ENCODE peak calls at places on chromosomes 11 and 22, in four cellular contexts. J is stomach, G is lung, F is ovary. Y is an unnamed sample.
A peak's percentile ranks its signal among the peaks of the same experiment; 100 is the strongest.

GRCh38 chr11:70397336-70397982 is 870 bp upstream of the CTTN start:
- DNase-seq in J (no peak), G (no peak), F (no peak), Y (peak; percentile 31)

GRCh38 chr11:19116315-19116970 is 525 bp upstream of the ZDHHC13 start:
- DNase-seq in J (no peak), G (no peak), F (no peak), Y (no peak)

GRCh38 chr11:23211221-23211620 is 350.9 kb upstream of the CCDC179 start:
- DNase-seq in J (no peak), G (no peak), F (no peak), Y (no peak)

GRCh38 chr11:79021601-79022000 is 419.2 kb downstream of the TENM4 start:
- DNase-seq in J (no peak), G (no peak), F (no peak), Y (no peak)

GRCh38 chr22:27883656-27884350 is 35.3 kb downstream of the PITPNB start:
- DNase-seq in J (no peak), G (no peak), F (no peak), Y (no peak)

GRCh38 chr11:67630943-67631331 is 1.2 kb upstream of the NUDT8 start:
- DNase-seq in J (no peak), G (no peak), F (no peak), Y (no peak)

GRCh38 chr22:35630891-35631290 is 13.8 kb upstream of the MB start:
- DNase-seq in J (no peak), G (no peak), F (no peak), Y (no peak)

GRCh38 chr11:58625826-58626460 is 3.5 kb downstream of the CNTF start:
- DNase-seq in J (no peak), G (no peak), F (no peak), Y (no peak)

GRCh38 chr11:28619870-28620540 is 511.8 kb downstream of the METTL15 start:
- DNase-seq in J (no peak), G (no peak), F (no peak), Y (no peak)

GRCh38 chr11:119624102-119624615 is 104.8 kb downstream of the NECTIN1 start:
- DNase-seq in J (no peak), G (no peak), F (no peak), Y (no peak)

GRCh38 chr22:30445438-30445936 is 19.9 kb downstream of the MTFP1 start:
- DNase-seq in J (no peak), G (no peak), F (no peak), Y (no peak)

GRCh38 chr22:33221566-33221965 is 163.4 kb upstream of the SYN3 start:
- DNase-seq in J (no peak), G (no peak), F (no peak), Y (no peak)

GRCh38 chr22:17795661-17796548 is 21.6 kb upstream of the BID start:
- DNase-seq in J (no peak), G (no peak), F (no peak), Y (no peak)

GRCh38 chr11:83054904-83055380 is 16.8 kb downstream of the RAB30 start:
- DNase-seq in J (no peak), G (no peak), F (no peak), Y (no peak)

GRCh38 chr11:79081441-79082124 is 359.2 kb downstream of the TENM4 start:
- DNase-seq in J (no peak), G (no peak), F (no peak), Y (no peak)

GRCh38 chr11:853682-854448 is 11.2 kb downstream of the TSPAN4 start:
- DNase-seq in J (no peak), G (no peak), F (no peak), Y (no peak)

GRCh38 chr11:75241906-75242644 is 1.5 kb downstream of the TPBGL start:
- DNase-seq in J (peak; percentile 11), G (no peak), F (no peak), Y (no peak)

GRCh38 chr11:72585762-72586590 is 88.2 kb downstream of the PDE2A start:
- DNase-seq in J (peak; percentile 80), G (peak; percentile 56), F (peak; percentile 75), Y (peak; percentile 83)

GRCh38 chr11:68837583-68838571 is 3.8 kb downstream of the CPT1A start:
- DNase-seq in J (no peak), G (no peak), F (no peak), Y (no peak)

GRCh38 chr11:1879941-1880720 is 11.6 kb downstream of the PRR33 start:
- DNase-seq in J (no peak), G (no peak), F (peak; percentile 75), Y (no peak)

GRCh38 chr11:3199537-3200295 is 18.9 kb downstream of the MRGPRG start:
- DNase-seq in J (no peak), G (no peak), F (no peak), Y (no peak)

GRCh38 chr11:106708348-106708747 is 309.9 kb downstream of the GUCY1A2 start:
- DNase-seq in J (no peak), G (no peak), F (no peak), Y (no peak)

GRCh38 chr22:21044931-21045584 is 688 bp upstream of the LRRC74B start:
- DNase-seq in J (no peak), G (no peak), F (no peak), Y (no peak)

GRCh38 chr22:45863981-45864751 is 112.8 kb downstream of the WNT7B start:
- DNase-seq in J (peak; percentile 77), G (peak; percentile 80), F (peak; percentile 44), Y (peak; percentile 60)

GRCh38 chr22:20156611-20157415 is 6.0 kb upstream of the CCDC188 start:
- DNase-seq in J (peak; percentile 93), G (peak; percentile 84), F (peak; percentile 90), Y (peak; percentile 84)

GRCh38 chr22:26398741-26399153 is 30.3 kb upstream of the ASPHD2 start:
- DNase-seq in J (peak; percentile 55), G (peak; percentile 36), F (peak; percentile 23), Y (peak; percentile 85)

GRCh38 chr11:66157182-66157864 is 87.3 kb downstream of the PACS1 start:
- DNase-seq in J (no peak), G (no peak), F (no peak), Y (no peak)

GRCh38 chr11:65953471-65953870 is 8.1 kb upstream of the SART1 start:
- DNase-seq in J (no peak), G (no peak), F (no peak), Y (no peak)

GRCh38 chr11:298406-299065 is 790 bp downstream of the IFITM5 start:
- DNase-seq in J (no peak), G (no peak), F (no peak), Y (no peak)

GRCh38 chr11:29321293-29322132 is 695.3 kb downstream of the KCNA4 start:
- DNase-seq in J (no peak), G (no peak), F (no peak), Y (no peak)

GRCh38 chr22:19626042-19626560 is 88.2 kb upstream of the SEPTIN5 start:
- DNase-seq in J (no peak), G (no peak), F (no peak), Y (no peak)

GRCh38 chr22:38033522-38034277 is 23.5 kb upstream of the PICK1 start:
- DNase-seq in J (no peak), G (no peak), F (no peak), Y (no peak)
- H3K27ac ChIP-seq in J (peak overlapping the region; percentile 64), G (no peak overlapping the region), F (no peak overlapping the region), Y (no peak overlapping the region)

DNA sequence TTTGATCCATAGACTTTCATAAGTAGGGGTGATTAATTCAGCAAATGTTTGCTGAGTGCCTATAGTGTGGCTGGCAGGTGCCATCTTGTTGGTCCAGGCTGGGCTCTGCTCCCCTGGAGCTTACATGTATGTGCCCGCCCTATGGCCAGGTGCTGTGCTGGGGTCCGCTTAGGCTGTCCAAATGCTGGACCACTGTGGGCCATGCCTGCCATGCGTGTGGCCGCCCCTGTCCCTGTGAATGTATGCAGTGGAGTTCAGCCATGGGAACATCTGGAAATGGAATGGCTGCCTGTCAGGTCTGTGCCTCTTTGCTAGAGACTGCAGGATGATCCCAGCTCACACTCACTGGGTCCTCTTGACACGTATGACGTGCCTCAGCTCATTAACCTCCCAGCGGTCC is 594.6 kb downstream of the TBC1D22A start:
- DNase-seq in J (no peak), G (no peak), F (no peak), Y (no peak)
- H3K9me3 ChIP-seq in J (peaks cover 6% of the 10 kb centered on the region), G (peaks cover 11% of the 10 kb centered on the region), F (no peaks in the 10 kb centered on the region), Y (no peaks in the 10 kb centered on the region)

GRCh38 chr11:9249252-9249651 is 15.9 kb downstream of the DENND5A start:
- DNase-seq in J (no peak), G (no peak), F (no peak), Y (no peak)
- H3K4me1 ChIP-seq in J (peaks cover 15% of the 10 kb centered on the region), G (peaks cover 10% of the 10 kb centered on the region), F (no peaks in the 10 kb centered on the region), Y (peaks cover 6% of the 10 kb centered on the region)

GRCh38 chr11:36149538-36150242 is 139.5 kb downstream of the COMMD9 start:
- DNase-seq in J (peak; percentile 33), G (peak; percentile 73), F (peak; percentile 66), Y (peak; percentile 97)
- H3K27ac ChIP-seq in J (peak overlapping the region; percentile 50), G (no peak overlapping the region), F (no peak overlapping the region), Y (no peak overlapping the region)

GRCh38 chr11:48354677-48355076 is 11.6 kb downstream of the OR4C5 start:
- DNase-seq in J (no peak), G (no peak), F (no peak), Y (no peak)

GRCh38 chr11:48354013-48354412 is 12.3 kb downstream of the OR4C5 start:
- DNase-seq in J (no peak), G (no peak), F (no peak), Y (no peak)
- H3K9me3 ChIP-seq in J (peaks cover 7% of the 10 kb centered on the region), G (peaks cover 7% of the 10 kb centered on the region), F (no peaks in the 10 kb centered on the region), Y (no peaks in the 10 kb centered on the region)

GRCh38 chr11:101448881-101449442 is 134.8 kb downstream of the TRPC6 start:
- DNase-seq in J (no peak), G (no peak), F (no peak), Y (no peak)
- H3K4me1 ChIP-seq in J (peaks cover 10% of the 10 kb centered on the region), G (peaks cover 6% of the 10 kb centered on the region), F (peaks cover 7% of the 10 kb centered on the region), Y (peaks cover 2% of the 10 kb centered on the region)

GRCh38 chr11:61098778-61099177 is 3.5 kb upstream of the CD5 start:
- DNase-seq in J (no peak), G (no peak), F (no peak), Y (no peak)

GRCh38 chr11:61104963-61105362 is 2.7 kb downstream of the CD5 start:
- DNase-seq in J (no peak), G (no peak), F (no peak), Y (no peak)

GRCh38 chr11:61106296-61106695 is 4.0 kb downstream of the CD5 start:
- DNase-seq in J (no peak), G (no peak), F (no peak), Y (no peak)

GRCh38 chr11:61103851-61104423 is 1.6 kb downstream of the CD5 start:
- DNase-seq in J (no peak), G (no peak), F (no peak), Y (no peak)

DNA sequence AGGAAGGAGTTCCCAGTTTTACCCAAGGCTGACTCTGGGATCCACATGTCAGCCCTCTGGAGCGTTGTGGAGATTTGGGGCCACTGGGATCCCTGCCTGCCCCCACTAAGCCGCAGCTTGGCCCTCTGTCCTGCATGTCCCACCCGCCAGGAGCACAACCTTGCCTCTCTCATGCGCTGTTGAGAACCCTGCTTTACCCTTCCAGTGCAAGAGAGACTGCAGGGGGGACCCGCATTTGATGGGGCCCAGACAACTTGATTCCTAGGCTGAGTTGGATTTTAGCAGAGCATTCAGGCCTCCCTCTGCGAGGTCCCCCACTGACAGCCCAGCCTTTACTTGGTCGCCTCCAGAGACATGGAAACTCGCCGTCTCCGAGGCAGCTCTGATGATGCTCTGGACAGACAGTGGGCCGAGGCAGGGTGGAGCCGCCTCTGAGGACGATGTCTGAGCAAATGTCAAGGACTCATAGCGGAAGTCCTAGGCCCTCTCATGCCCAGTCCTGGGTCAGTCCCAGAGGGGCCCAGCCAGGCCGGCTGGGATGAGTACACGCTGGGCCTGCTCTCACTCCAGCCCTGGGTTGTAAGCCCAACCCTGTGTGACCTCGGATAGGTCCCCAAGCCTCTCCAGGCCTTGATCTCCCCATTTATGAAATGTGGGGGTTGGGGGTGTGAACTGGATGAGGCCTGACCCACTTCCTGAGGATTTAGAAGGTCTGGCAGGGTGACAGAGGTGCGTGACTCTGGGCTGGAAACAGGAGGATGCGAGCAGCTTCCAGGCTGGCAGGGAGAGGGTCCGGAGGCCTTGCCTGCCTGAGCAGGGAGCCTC is 590 bp downstream of the CD5 start:
- DNase-seq in J (no peak), G (no peak), F (no peak), Y (no peak)
- H3K27ac ChIP-seq in J (peak overlapping the region; percentile 37), G (no peak overlapping the region), F (no peak overlapping the region), Y (peak overlapping the region; percentile 28)